ENCODE peak calls at places on chromosomes 12 and 14, in five cellular contexts. H, G, Q, B and N are unnamed samples.

GRCh38 chr14:51504626-51505025 is 147.1 kb upstream of the FRMD6 start:
- DNase-seq in H (no peak), G (no peak), Q (no peak), B (no peak), N (no peak)

GRCh38 chr12:104505095-104505819 is 48.5 kb downstream of the CHST11 start:
- DNase-seq in H (no peak), G (no peak), Q (no peak), B (no peak), N (no peak)

GRCh38 chr12:452667-453210 is 7.0 kb upstream of the B4GALNT3 start:
- DNase-seq in H (peak; percentile 76), G (no peak), Q (no peak), B (peak; percentile 75), N (peak; percentile 73)

GRCh38 chr14:93381644-93382043 is 34.7 kb downstream of the COX8C start:
- DNase-seq in H (no peak), G (no peak), Q (no peak), B (no peak), N (no peak)

GRCh38 chr14:58078471-58078870 is 73.5 kb downstream of the ARMH4 start:
- DNase-seq in H (no peak), G (no peak), Q (no peak), B (no peak), N (no peak)

GRCh38 chr12:12086975-12087692 is 16.4 kb downstream of the BCL2L14 start:
- DNase-seq in H (no peak), G (no peak), Q (no peak), B (no peak), N (no peak)

GRCh38 chr12:128711486-128711885 is 112.3 kb downstream of the SLC15A4 start:
- DNase-seq in H (no peak), G (no peak), Q (no peak), B (no peak), N (no peak)

GRCh38 chr14:68283378-68284123 is 464.0 kb downstream of the RAD51B start:
- DNase-seq in H (no peak), G (peak; percentile 51), Q (no peak), B (peak; percentile 77), N (peak; percentile 29)

GRCh38 chr12:51820721-51821422 is 27.6 kb downstream of the FIGNL2 start:
- DNase-seq in H (peak; percentile 63), G (peak; percentile 78), Q (no peak), B (peak; percentile 88), N (peak; percentile 66)

GRCh38 chr12:53052419-53053222 is 2.8 kb downstream of the TNS2 start:
- DNase-seq in H (peak; percentile 93), G (peak; percentile 85), Q (no peak), B (no peak), N (peak; percentile 95)

GRCh38 chr14:49461529-49462401 is 124.4 kb downstream of the RPS29 start:
- DNase-seq in H (peak; percentile 93), G (no peak), Q (peak; percentile 20), B (peak; percentile 71), N (no peak)

GRCh38 chr12:124261885-124262284 is 33.0 kb upstream of the RFLNA start:
- DNase-seq in H (no peak), G (no peak), Q (no peak), B (no peak), N (no peak)

GRCh38 chr12:124270671-124271070 is 24.2 kb upstream of the RFLNA start:
- DNase-seq in H (no peak), G (no peak), Q (no peak), B (no peak), N (no peak)

GRCh38 chr12:124264879-124265278 is 30.0 kb upstream of the RFLNA start:
- DNase-seq in H (no peak), G (no peak), Q (no peak), B (no peak), N (no peak)

GRCh38 chr12:124264089-124264795 is 30.7 kb upstream of the RFLNA start:
- DNase-seq in H (no peak), G (no peak), Q (no peak), B (no peak), N (no peak)

DNA sequence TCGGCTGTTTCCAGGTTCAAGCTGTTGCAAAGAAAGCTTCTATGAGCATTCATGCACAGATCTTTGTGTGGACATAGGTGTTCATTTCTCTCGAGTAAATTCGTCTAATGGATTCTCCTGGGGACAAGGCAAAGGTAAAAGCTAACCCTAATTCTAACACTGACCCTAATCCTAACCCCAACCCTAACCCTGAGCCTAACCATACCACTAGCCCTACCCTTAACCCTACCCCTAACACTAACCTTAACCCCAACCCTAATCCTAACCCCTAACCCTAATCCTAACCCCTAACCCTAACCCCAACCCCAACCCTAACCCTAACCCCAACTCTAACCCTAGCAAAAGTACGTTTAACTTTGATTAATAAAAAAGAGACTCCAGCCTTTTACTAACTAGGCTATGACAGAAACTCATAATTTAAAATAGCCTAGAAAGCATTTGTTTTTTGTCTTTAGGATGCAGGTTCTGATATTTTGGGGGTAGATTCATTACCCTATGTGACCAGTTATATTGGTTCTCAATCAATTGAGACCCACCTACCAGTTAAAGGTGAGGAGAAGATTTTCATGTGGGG is 27.6 kb upstream of the RFLNA start:
- DNase-seq in H (no peak), G (no peak), Q (no peak), B (no peak), N (no peak)
- H3K4me3 ChIP-seq in H (no peak overlapping the region), G (no peak overlapping the region), Q (no peak overlapping the region), B (no peak overlapping the region), N (no peak overlapping the region)

GRCh38 chr14:69693145-69693544 is 73.8 kb upstream of the SRSF5 start:
- DNase-seq in H (peak; percentile 63), G (no peak), Q (no peak), B (no peak), N (peak; percentile 57)
- H3K4me1 ChIP-seq in H (peaks cover 60% of the 10 kb centered on the region), G (peaks cover 66% of the 10 kb centered on the region), Q (no peaks in the 10 kb centered on the region), B (peaks cover 38% of the 10 kb centered on the region), N (peaks cover 22% of the 10 kb centered on the region)

GRCh38 chr14:32507029-32507984 is 178.2 kb downstream of the AKAP6 start:
- DNase-seq in H (no peak), G (no peak), Q (no peak), B (no peak), N (no peak)
- H3K4me3 ChIP-seq in H (no peak overlapping the region), G (no peak overlapping the region), Q (no peak overlapping the region), B (no peak overlapping the region), N (no peak overlapping the region)

DNA sequence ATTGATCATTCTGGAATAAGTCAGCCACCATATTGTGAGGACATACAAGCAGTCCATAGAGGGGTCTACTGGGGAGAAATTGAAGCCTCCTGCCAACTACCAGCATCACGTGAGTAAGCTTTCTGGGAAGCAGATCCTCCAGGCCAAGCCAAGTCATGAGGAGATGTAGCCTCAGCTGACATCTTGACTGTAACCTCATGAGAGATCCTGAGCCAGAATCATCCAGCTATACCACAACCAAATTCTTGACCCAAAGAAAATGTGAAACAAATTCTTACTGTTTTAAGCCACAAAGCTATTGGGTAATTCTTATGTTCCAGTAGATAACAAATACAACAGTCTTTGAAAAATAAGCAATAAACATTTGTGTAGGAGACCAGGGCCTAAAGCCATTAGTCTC is 479.4 kb upstream of the DCN start:
- DNase-seq in H (no peak), G (no peak), Q (no peak), B (no peak), N (no peak)
- H3K4me1 ChIP-seq in H (no peaks in the 10 kb centered on the region), G (no peaks in the 10 kb centered on the region), Q (no peaks in the 10 kb centered on the region), B (no peaks in the 10 kb centered on the region), N (no peaks in the 10 kb centered on the region)